ENCODE peak calls at places on chromosomes 5 and 9, in nine cellular contexts. One of them, this sample, is unnamed.

GRCh38 chr5:22295832-22296231 is 557.3 kb downstream of the CDH12 start:
- DNase-seq in A673: no peak
- DNase-seq in HEK293T: no peak
- DNase-seq in hepatic stellate cell: no peak
- DNase-seq in tibial nerve: no peak
- DNase-seq in activated naive CD8-positive, alpha-beta T cell treated with anti-CD3 and anti-CD28 coated beads, Interleukin-2, amount 50 U/mL, for 24 hours: no peak
- DNase-seq in central memory CD4-positive, alpha-beta T cell: no peak
- DNase-seq in progenitor cell of endocrine pancreas: no peak
- DNase-seq in activated CD4-positive, alpha-beta T cell treated with anti-CD3 and anti-CD28 coated beads for 1 hour: no peak
- DNase-seq in this sample: no peak

GRCh38 chr5:95572016-95572415 is 17.1 kb downstream of the ARSK start:
- DNase-seq in A673: no peak
- DNase-seq in HEK293T: no peak
- DNase-seq in hepatic stellate cell: no peak
- DNase-seq in tibial nerve: no peak
- DNase-seq in activated naive CD8-positive, alpha-beta T cell treated with anti-CD3 and anti-CD28 coated beads, Interleukin-2, amount 50 U/mL, for 24 hours: no peak
- DNase-seq in central memory CD4-positive, alpha-beta T cell: no peak
- DNase-seq in progenitor cell of endocrine pancreas: no peak
- DNase-seq in activated CD4-positive, alpha-beta T cell treated with anti-CD3 and anti-CD28 coated beads for 1 hour: no peak
- DNase-seq in this sample: no peak

GRCh38 chr9:68950689-68951088 is 63.2 kb downstream of the PRKACG start:
- DNase-seq in A673: no peak
- DNase-seq in HEK293T: no peak
- DNase-seq in hepatic stellate cell: no peak
- DNase-seq in tibial nerve: no peak
- DNase-seq in activated naive CD8-positive, alpha-beta T cell treated with anti-CD3 and anti-CD28 coated beads, Interleukin-2, amount 50 U/mL, for 24 hours: no peak
- DNase-seq in central memory CD4-positive, alpha-beta T cell: no peak
- DNase-seq in progenitor cell of endocrine pancreas: no peak
- DNase-seq in activated CD4-positive, alpha-beta T cell treated with anti-CD3 and anti-CD28 coated beads for 1 hour: no peak
- DNase-seq in this sample: no peak

GRCh38 chr9:34929506-34930102 is 28.5 kb upstream of the PHF24 start:
- DNase-seq in A673: peak
- DNase-seq in HEK293T: peak
- DNase-seq in hepatic stellate cell: peak
- DNase-seq in tibial nerve: no peak
- DNase-seq in activated naive CD8-positive, alpha-beta T cell treated with anti-CD3 and anti-CD28 coated beads, Interleukin-2, amount 50 U/mL, for 24 hours: peak
- DNase-seq in central memory CD4-positive, alpha-beta T cell: no peak
- DNase-seq in progenitor cell of endocrine pancreas: no peak
- DNase-seq in activated CD4-positive, alpha-beta T cell treated with anti-CD3 and anti-CD28 coated beads for 1 hour: no peak
- DNase-seq in this sample: peak

GRCh38 chr9:35960029-35960655 is 2.2 kb upstream of the OR2S2 start:
- DNase-seq in A673: no peak
- DNase-seq in HEK293T: no peak
- DNase-seq in hepatic stellate cell: peak
- DNase-seq in tibial nerve: no peak
- DNase-seq in activated naive CD8-positive, alpha-beta T cell treated with anti-CD3 and anti-CD28 coated beads, Interleukin-2, amount 50 U/mL, for 24 hours: no peak
- DNase-seq in central memory CD4-positive, alpha-beta T cell: no peak
- DNase-seq in progenitor cell of endocrine pancreas: no peak
- DNase-seq in activated CD4-positive, alpha-beta T cell treated with anti-CD3 and anti-CD28 coated beads for 1 hour: no peak
- DNase-seq in this sample: no peak

GRCh38 chr9:134895849-134896833 is 15.5 kb downstream of the FCN2 start:
- DNase-seq in A673: peak
- DNase-seq in HEK293T: peak
- DNase-seq in hepatic stellate cell: peak
- DNase-seq in tibial nerve: peak
- DNase-seq in activated naive CD8-positive, alpha-beta T cell treated with anti-CD3 and anti-CD28 coated beads, Interleukin-2, amount 50 U/mL, for 24 hours: no peak
- DNase-seq in central memory CD4-positive, alpha-beta T cell: no peak
- DNase-seq in progenitor cell of endocrine pancreas: no peak
- DNase-seq in activated CD4-positive, alpha-beta T cell treated with anti-CD3 and anti-CD28 coated beads for 1 hour: no peak
- DNase-seq in this sample: no peak

GRCh38 chr5:169286572-169287325 is 14.2 kb downstream of the SLIT3 start:
- DNase-seq in A673: no peak
- DNase-seq in HEK293T: no peak
- DNase-seq in hepatic stellate cell: no peak
- DNase-seq in tibial nerve: no peak
- DNase-seq in activated naive CD8-positive, alpha-beta T cell treated with anti-CD3 and anti-CD28 coated beads, Interleukin-2, amount 50 U/mL, for 24 hours: no peak
- DNase-seq in central memory CD4-positive, alpha-beta T cell: no peak
- DNase-seq in progenitor cell of endocrine pancreas: no peak
- DNase-seq in activated CD4-positive, alpha-beta T cell treated with anti-CD3 and anti-CD28 coated beads for 1 hour: no peak
- DNase-seq in this sample: no peak

GRCh38 chr5:50873594-50874276 is 207.3 kb downstream of the PARP8 start:
- DNase-seq in A673: no peak
- DNase-seq in HEK293T: no peak
- DNase-seq in hepatic stellate cell: no peak
- DNase-seq in tibial nerve: no peak
- DNase-seq in activated naive CD8-positive, alpha-beta T cell treated with anti-CD3 and anti-CD28 coated beads, Interleukin-2, amount 50 U/mL, for 24 hours: no peak
- DNase-seq in central memory CD4-positive, alpha-beta T cell: no peak
- DNase-seq in progenitor cell of endocrine pancreas: no peak
- DNase-seq in activated CD4-positive, alpha-beta T cell treated with anti-CD3 and anti-CD28 coated beads for 1 hour: no peak
- DNase-seq in this sample: no peak

GRCh38 chr9:113484258-113484730 is 20.8 kb downstream of the RGS3 start:
- DNase-seq in A673: no peak
- DNase-seq in HEK293T: no peak
- DNase-seq in hepatic stellate cell: no peak
- DNase-seq in tibial nerve: no peak
- DNase-seq in activated naive CD8-positive, alpha-beta T cell treated with anti-CD3 and anti-CD28 coated beads, Interleukin-2, amount 50 U/mL, for 24 hours: no peak
- DNase-seq in central memory CD4-positive, alpha-beta T cell: no peak
- DNase-seq in progenitor cell of endocrine pancreas: no peak
- DNase-seq in activated CD4-positive, alpha-beta T cell treated with anti-CD3 and anti-CD28 coated beads for 1 hour: no peak
- DNase-seq in this sample: no peak

GRCh38 chr5:124867064-124867707 is 120.7 kb upstream of the ZNF608 start:
- DNase-seq in A673: no peak
- DNase-seq in HEK293T: no peak
- DNase-seq in hepatic stellate cell: no peak
- DNase-seq in tibial nerve: no peak
- DNase-seq in activated naive CD8-positive, alpha-beta T cell treated with anti-CD3 and anti-CD28 coated beads, Interleukin-2, amount 50 U/mL, for 24 hours: no peak
- DNase-seq in central memory CD4-positive, alpha-beta T cell: no peak
- DNase-seq in progenitor cell of endocrine pancreas: no peak
- DNase-seq in activated CD4-positive, alpha-beta T cell treated with anti-CD3 and anti-CD28 coated beads for 1 hour: no peak
- DNase-seq in this sample: no peak

GRCh38 chr5:171094356-171094755 is 214.7 kb upstream of the TLX3 start:
- DNase-seq in A673: no peak
- DNase-seq in HEK293T: no peak
- DNase-seq in hepatic stellate cell: no peak
- DNase-seq in tibial nerve: no peak
- DNase-seq in activated naive CD8-positive, alpha-beta T cell treated with anti-CD3 and anti-CD28 coated beads, Interleukin-2, amount 50 U/mL, for 24 hours: no peak
- DNase-seq in central memory CD4-positive, alpha-beta T cell: no peak
- DNase-seq in progenitor cell of endocrine pancreas: no peak
- DNase-seq in activated CD4-positive, alpha-beta T cell treated with anti-CD3 and anti-CD28 coated beads for 1 hour: no peak
- DNase-seq in this sample: no peak

GRCh38 chr5:6431214-6432195 is 17.2 kb upstream of the UBE2QL1 start:
- DNase-seq in A673: no peak
- DNase-seq in HEK293T: no peak
- DNase-seq in hepatic stellate cell: no peak
- DNase-seq in tibial nerve: no peak
- DNase-seq in activated naive CD8-positive, alpha-beta T cell treated with anti-CD3 and anti-CD28 coated beads, Interleukin-2, amount 50 U/mL, for 24 hours: no peak
- DNase-seq in central memory CD4-positive, alpha-beta T cell: no peak
- DNase-seq in progenitor cell of endocrine pancreas: no peak
- DNase-seq in activated CD4-positive, alpha-beta T cell treated with anti-CD3 and anti-CD28 coated beads for 1 hour: no peak
- DNase-seq in this sample: no peak

GRCh38 chr5:126015244-126016054 is 407.8 kb upstream of the GRAMD2B start:
- DNase-seq in A673: no peak
- DNase-seq in HEK293T: peak
- DNase-seq in hepatic stellate cell: no peak
- DNase-seq in tibial nerve: no peak
- DNase-seq in activated naive CD8-positive, alpha-beta T cell treated with anti-CD3 and anti-CD28 coated beads, Interleukin-2, amount 50 U/mL, for 24 hours: no peak
- DNase-seq in central memory CD4-positive, alpha-beta T cell: no peak
- DNase-seq in progenitor cell of endocrine pancreas: no peak
- DNase-seq in activated CD4-positive, alpha-beta T cell treated with anti-CD3 and anti-CD28 coated beads for 1 hour: no peak
- DNase-seq in this sample: no peak

GRCh38 chr5:72633649-72634048 is 126.4 kb upstream of the ZNF366 start:
- DNase-seq in A673: peak
- DNase-seq in HEK293T: no peak
- DNase-seq in hepatic stellate cell: peak
- DNase-seq in tibial nerve: no peak
- DNase-seq in activated naive CD8-positive, alpha-beta T cell treated with anti-CD3 and anti-CD28 coated beads, Interleukin-2, amount 50 U/mL, for 24 hours: no peak
- DNase-seq in central memory CD4-positive, alpha-beta T cell: no peak
- DNase-seq in progenitor cell of endocrine pancreas: no peak
- DNase-seq in activated CD4-positive, alpha-beta T cell treated with anti-CD3 and anti-CD28 coated beads for 1 hour: no peak
- DNase-seq in this sample: no peak

GRCh38 chr5:78972654-78973428 is 12.3 kb downstream of the ARSB start:
- DNase-seq in A673: peak
- DNase-seq in HEK293T: no peak
- DNase-seq in hepatic stellate cell: peak
- DNase-seq in tibial nerve: peak
- DNase-seq in activated naive CD8-positive, alpha-beta T cell treated with anti-CD3 and anti-CD28 coated beads, Interleukin-2, amount 50 U/mL, for 24 hours: no peak
- DNase-seq in central memory CD4-positive, alpha-beta T cell: no peak
- DNase-seq in progenitor cell of endocrine pancreas: no peak
- DNase-seq in activated CD4-positive, alpha-beta T cell treated with anti-CD3 and anti-CD28 coated beads for 1 hour: no peak
- DNase-seq in this sample: no peak

GRCh38 chr5:159965031-159965837 is 43.7 kb upstream of the TTC1 start:
- DNase-seq in A673: peak
- DNase-seq in HEK293T: peak
- DNase-seq in hepatic stellate cell: peak
- DNase-seq in tibial nerve: peak
- DNase-seq in activated naive CD8-positive, alpha-beta T cell treated with anti-CD3 and anti-CD28 coated beads, Interleukin-2, amount 50 U/mL, for 24 hours: peak
- DNase-seq in central memory CD4-positive, alpha-beta T cell: no peak
- DNase-seq in progenitor cell of endocrine pancreas: peak
- DNase-seq in activated CD4-positive, alpha-beta T cell treated with anti-CD3 and anti-CD28 coated beads for 1 hour: no peak
- DNase-seq in this sample: no peak

GRCh38 chr5:140258016-140258415 is 44.9 kb downstream of the PFDN1 start:
- DNase-seq in A673: no peak
- DNase-seq in HEK293T: no peak
- DNase-seq in hepatic stellate cell: peak
- DNase-seq in tibial nerve: no peak
- DNase-seq in activated naive CD8-positive, alpha-beta T cell treated with anti-CD3 and anti-CD28 coated beads, Interleukin-2, amount 50 U/mL, for 24 hours: no peak
- DNase-seq in central memory CD4-positive, alpha-beta T cell: no peak
- DNase-seq in progenitor cell of endocrine pancreas: no peak
- DNase-seq in activated CD4-positive, alpha-beta T cell treated with anti-CD3 and anti-CD28 coated beads for 1 hour: no peak
- DNase-seq in this sample: no peak

GRCh38 chr5:38113456-38113855 is 144.9 kb upstream of the EGFLAM start:
- DNase-seq in A673: no peak
- DNase-seq in HEK293T: no peak
- DNase-seq in hepatic stellate cell: no peak
- DNase-seq in tibial nerve: no peak
- DNase-seq in activated naive CD8-positive, alpha-beta T cell treated with anti-CD3 and anti-CD28 coated beads, Interleukin-2, amount 50 U/mL, for 24 hours: no peak
- DNase-seq in central memory CD4-positive, alpha-beta T cell: no peak
- DNase-seq in progenitor cell of endocrine pancreas: no peak
- DNase-seq in activated CD4-positive, alpha-beta T cell treated with anti-CD3 and anti-CD28 coated beads for 1 hour: no peak
- DNase-seq in this sample: no peak

GRCh38 chr9:22097712-22098111 is 88.6 kb upstream of the CDKN2B start:
- DNase-seq in A673: no peak
- DNase-seq in HEK293T: no peak
- DNase-seq in hepatic stellate cell: peak
- DNase-seq in tibial nerve: no peak
- DNase-seq in activated naive CD8-positive, alpha-beta T cell treated with anti-CD3 and anti-CD28 coated beads, Interleukin-2, amount 50 U/mL, for 24 hours: no peak
- DNase-seq in central memory CD4-positive, alpha-beta T cell: no peak
- DNase-seq in progenitor cell of endocrine pancreas: no peak
- DNase-seq in activated CD4-positive, alpha-beta T cell treated with anti-CD3 and anti-CD28 coated beads for 1 hour: no peak
- DNase-seq in this sample: no peak

GRCh38 chr9:25716220-25716872 is 38.1 kb upstream of the TUSC1 start:
- DNase-seq in A673: no peak
- DNase-seq in HEK293T: peak
- DNase-seq in hepatic stellate cell: peak
- DNase-seq in tibial nerve: peak
- DNase-seq in activated naive CD8-positive, alpha-beta T cell treated with anti-CD3 and anti-CD28 coated beads, Interleukin-2, amount 50 U/mL, for 24 hours: no peak
- DNase-seq in central memory CD4-positive, alpha-beta T cell: no peak
- DNase-seq in progenitor cell of endocrine pancreas: peak
- DNase-seq in activated CD4-positive, alpha-beta T cell treated with anti-CD3 and anti-CD28 coated beads for 1 hour: no peak
- DNase-seq in this sample: peak

GRCh38 chr5:54895816-54896341 is 89.5 kb downstream of the ESM1 start:
- DNase-seq in A673: peak
- DNase-seq in HEK293T: peak
- DNase-seq in hepatic stellate cell: peak
- DNase-seq in tibial nerve: peak
- DNase-seq in activated naive CD8-positive, alpha-beta T cell treated with anti-CD3 and anti-CD28 coated beads, Interleukin-2, amount 50 U/mL, for 24 hours: no peak
- DNase-seq in central memory CD4-positive, alpha-beta T cell: no peak
- DNase-seq in progenitor cell of endocrine pancreas: no peak
- DNase-seq in activated CD4-positive, alpha-beta T cell treated with anti-CD3 and anti-CD28 coated beads for 1 hour: no peak
- DNase-seq in this sample: no peak

GRCh38 chr5:141989720-141990119 is 20.8 kb downstream of the RNF14 start:
- DNase-seq in A673: no peak
- DNase-seq in HEK293T: no peak
- DNase-seq in hepatic stellate cell: no peak
- DNase-seq in tibial nerve: no peak
- DNase-seq in activated naive CD8-positive, alpha-beta T cell treated with anti-CD3 and anti-CD28 coated beads, Interleukin-2, amount 50 U/mL, for 24 hours: no peak
- DNase-seq in central memory CD4-positive, alpha-beta T cell: no peak
- DNase-seq in progenitor cell of endocrine pancreas: no peak
- DNase-seq in activated CD4-positive, alpha-beta T cell treated with anti-CD3 and anti-CD28 coated beads for 1 hour: no peak
- DNase-seq in this sample: no peak

GRCh38 chr5:55650391-55650790 is 61.7 kb downstream of the SLC38A9 start:
- DNase-seq in A673: peak
- DNase-seq in HEK293T: no peak
- DNase-seq in hepatic stellate cell: no peak
- DNase-seq in tibial nerve: no peak
- DNase-seq in activated naive CD8-positive, alpha-beta T cell treated with anti-CD3 and anti-CD28 coated beads, Interleukin-2, amount 50 U/mL, for 24 hours: no peak
- DNase-seq in central memory CD4-positive, alpha-beta T cell: peak
- DNase-seq in progenitor cell of endocrine pancreas: no peak
- DNase-seq in activated CD4-positive, alpha-beta T cell treated with anti-CD3 and anti-CD28 coated beads for 1 hour: no peak
- DNase-seq in this sample: no peak

GRCh38 chr9:137828527-137829259 is 48.9 kb upstream of the CACNA1B start:
- DNase-seq in A673: peak
- DNase-seq in HEK293T: peak
- DNase-seq in hepatic stellate cell: peak
- DNase-seq in tibial nerve: no peak
- DNase-seq in activated naive CD8-positive, alpha-beta T cell treated with anti-CD3 and anti-CD28 coated beads, Interleukin-2, amount 50 U/mL, for 24 hours: peak
- DNase-seq in central memory CD4-positive, alpha-beta T cell: no peak
- DNase-seq in progenitor cell of endocrine pancreas: peak
- DNase-seq in activated CD4-positive, alpha-beta T cell treated with anti-CD3 and anti-CD28 coated beads for 1 hour: no peak
- DNase-seq in this sample: no peak

GRCh38 chr9:81389569-81389993 is 299.8 kb downstream of the TLE1 start:
- DNase-seq in A673: no peak
- DNase-seq in HEK293T: no peak
- DNase-seq in hepatic stellate cell: peak
- DNase-seq in tibial nerve: peak
- DNase-seq in activated naive CD8-positive, alpha-beta T cell treated with anti-CD3 and anti-CD28 coated beads, Interleukin-2, amount 50 U/mL, for 24 hours: no peak
- DNase-seq in central memory CD4-positive, alpha-beta T cell: no peak
- DNase-seq in progenitor cell of endocrine pancreas: no peak
- DNase-seq in activated CD4-positive, alpha-beta T cell treated with anti-CD3 and anti-CD28 coated beads for 1 hour: no peak
- DNase-seq in this sample: no peak

GRCh38 chr5:38556599-38557308 is at the start of gene LIFR:
- DNase-seq in A673: peak
- DNase-seq in HEK293T: peak
- DNase-seq in hepatic stellate cell: peak
- DNase-seq in tibial nerve: peak
- DNase-seq in activated naive CD8-positive, alpha-beta T cell treated with anti-CD3 and anti-CD28 coated beads, Interleukin-2, amount 50 U/mL, for 24 hours: peak
- DNase-seq in central memory CD4-positive, alpha-beta T cell: peak
- DNase-seq in progenitor cell of endocrine pancreas: peak
- DNase-seq in activated CD4-positive, alpha-beta T cell treated with anti-CD3 and anti-CD28 coated beads for 1 hour: peak
- DNase-seq in this sample: peak